ENCODE peak calls at places on chromosomes 5 and 9, in four cellular contexts. G is AG04450; N is CD4-positive, alpha-beta T cell; Q is PC-3. C is an unnamed sample.

GRCh38 chr5:133508314-133508713 is 104.0 kb downstream of the FSTL4 start:
- DNase-seq in G (no peak), Q (no peak), N (no peak), C (no peak)

GRCh38 chr5:8633706-8634105 is 764.8 kb downstream of the MTRR start:
- DNase-seq in G (no peak), N (no peak), Q (peak; percentile 15), C (no peak)

GRCh38 chr5:125813221-125813974 is 609.8 kb upstream of the GRAMD2B start:
- DNase-seq in Q (no peak), N (no peak), G (no peak), C (no peak)

GRCh38 chr9:19488721-19489120 is 79.9 kb downstream of the ACER2 start:
- DNase-seq in G (no peak), N (no peak), Q (no peak), C (no peak)

GRCh38 chr5:100803391-100803790 is 99.7 kb downstream of the ST8SIA4 start:
- DNase-seq in Q (no peak), N (no peak), G (peak; percentile 24), C (no peak)

GRCh38 chr9:85959955-85960354 is 19.0 kb downstream of the NAA35 start:
- DNase-seq in G (no peak), Q (no peak), N (no peak), C (no peak)

GRCh38 chr9:31471041-31471440 is 913.4 kb upstream of the ACO1 start:
- DNase-seq in N (no peak), G (no peak), Q (no peak), C (no peak)

GRCh38 chr5:175687231-175687701 is 29.4 kb downstream of the HRH2 start:
- DNase-seq in Q (no peak), N (no peak), G (no peak), C (no peak)

GRCh38 chr9:98342103-98342818 is 86.8 kb upstream of the TBC1D2 start:
- DNase-seq in G (no peak), Q (no peak), N (no peak), C (no peak)

GRCh38 chr9:127930298-127931091 is at the start of gene PIP5KL1:
- DNase-seq in G (no peak), Q (peak; percentile 68), N (peak; percentile 64), C (peak; percentile 88)

GRCh38 chr9:133727876-133728441 is 10.2 kb downstream of the SARDH start:
- DNase-seq in Q (no peak), G (no peak), N (no peak), C (no peak)

GRCh38 chr5:41748631-41749030 is 121.6 kb downstream of the OXCT1 start:
- DNase-seq in N (no peak), Q (peak; percentile 24), G (no peak), C (no peak)

GRCh38 chr5:81164936-81165335 is 68.2 kb upstream of the CKMT2 start:
- DNase-seq in Q (no peak), G (no peak), N (no peak), C (no peak)

GRCh38 chr5:128111818-128112448 is 28.4 kb downstream of the SLC12A2 start:
- DNase-seq in N (no peak), Q (peak; percentile 57), G (peak; percentile 10), C (no peak)

GRCh38 chr5:154813736-154814135 is 36.7 kb downstream of the FAXDC2 start:
- DNase-seq in Q (no peak), G (no peak), N (peak; percentile 28), C (no peak)

GRCh38 chr5:120388016-120388781 is 75.9 kb upstream of the PRR16 start:
- DNase-seq in Q (peak; percentile 77), G (peak; percentile 77), N (no peak), C (no peak)

GRCh38 chr5:164097747-164098146 is 592.3 kb downstream of the MAT2B start:
- DNase-seq in G (no peak), N (no peak), Q (peak; percentile 67), C (no peak)

GRCh38 chr9:98094851-98095250 is 24.2 kb downstream of the TRIM14 start:
- DNase-seq in N (no peak), G (no peak), Q (no peak), C (no peak)

GRCh38 chr9:98944130-98945074 is 695 bp downstream of the COL15A1 start:
- DNase-seq in G (no peak), N (no peak), Q (no peak), C (peak; percentile 24)

GRCh38 chr5:39146831-39147540 is 72.4 kb downstream of the FYB1 start:
- DNase-seq in Q (no peak), N (no peak), G (no peak), C (no peak)

GRCh38 chr5:123181394-123181801 is 92.4 kb downstream of the PRDM6 start:
- DNase-seq in G (no peak), N (no peak), Q (no peak), C (no peak)

GRCh38 chr9:13295556-13295955 is 16.1 kb upstream of the MPDZ start:
- DNase-seq in G (no peak), Q (no peak), N (no peak), C (no peak)

GRCh38 chr9:114810614-114811013 is 4.8 kb upstream of the TNFSF15 start:
- DNase-seq in G (no peak), Q (no peak), N (no peak), C (no peak)

GRCh38 chr9:136942112-136942880 is 2.2 kb downstream of the FBXW5 start:
- DNase-seq in Q (no peak), G (no peak), N (no peak), C (no peak)

GRCh38 chr5:17105744-17106450 is 111.5 kb upstream of the BASP1 start:
- DNase-seq in N (no peak), G (peak; percentile 46), Q (peak; percentile 46), C (no peak)

GRCh38 chr5:111530298-111530740 is 18.0 kb upstream of the STARD4 start:
- DNase-seq in G (no peak), N (peak; percentile 78), Q (peak; percentile 22), C (peak; percentile 14)

GRCh38 chr9:120856700-120857099 is 14.0 kb upstream of the PSMD5 start:
- DNase-seq in N (no peak), G (no peak), Q (no peak), C (no peak)

GRCh38 chr5:103942587-103943186 is 380.1 kb upstream of the NUDT12 start:
- DNase-seq in G (no peak), Q (peak; percentile 51), N (no peak), C (no peak)
- TF ChIP-seq CTCF in G (no peak), Q (peak; percentile 74), N (no peak), C (no peak)

DNA sequence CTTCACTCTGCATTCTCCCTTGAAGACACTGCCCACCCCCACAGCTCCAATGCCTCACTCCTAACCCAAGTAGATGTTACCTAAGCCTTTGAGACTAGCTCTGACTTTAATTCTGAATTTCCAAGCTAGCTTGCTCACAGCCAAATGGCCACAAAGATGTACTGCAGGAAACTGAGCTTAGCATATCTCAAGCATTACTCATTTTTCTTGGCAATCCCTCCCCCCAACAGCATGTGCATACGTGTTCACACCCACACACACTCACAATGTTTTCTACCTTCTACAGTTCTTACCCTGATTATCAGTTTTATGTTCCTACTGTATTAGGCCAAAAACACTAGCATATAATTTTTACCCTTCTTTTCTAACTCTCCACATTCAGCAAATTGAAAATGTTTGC is 13.7 kb upstream of the GRIA1 start:
- DNase-seq in Q (peak; percentile 55), G (peak; percentile 49), N (no peak), C (no peak)
- TF ChIP-seq CTCF in Q (no peak), G (peak; percentile 32), N (no peak), C (peak; percentile 17)

DNA sequence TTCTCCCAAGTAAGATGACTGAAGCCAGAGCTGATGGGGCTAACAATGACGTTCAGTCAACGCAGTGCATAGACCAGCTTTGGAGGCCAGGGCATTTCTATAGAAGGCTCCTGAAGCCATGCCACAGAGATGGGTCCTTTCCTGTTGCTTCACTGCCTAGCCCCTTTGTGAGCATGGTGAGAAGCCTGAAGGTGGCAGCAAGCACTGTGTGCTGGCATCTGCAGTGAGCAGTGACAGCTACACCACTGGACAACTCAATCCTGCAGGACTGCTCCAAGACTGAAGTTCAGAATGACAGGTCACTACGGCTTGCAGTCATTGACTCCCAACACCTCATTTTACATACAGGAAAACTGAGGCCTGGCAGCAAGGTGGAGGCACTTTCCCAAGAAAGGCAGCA is 229.0 kb downstream of the TSSK1B start:
- DNase-seq in G (no peak), Q (peak; percentile 29), N (no peak), C (no peak)
- TF ChIP-seq CTCF in G (no peak), Q (peak; percentile 45), N (no peak), C (no peak)

GRCh38 chr9:108423493-108423892 is 432.3 kb downstream of the ACTL7B start:
- DNase-seq in N (no peak), Q (no peak), G (no peak), C (no peak)
- TF ChIP-seq CTCF in N (no peak), Q (no peak), G (no peak), C (no peak)

GRCh38 chr5:147391781-147392180 is 118.1 kb downstream of the DPYSL3 start:
- DNase-seq in N (no peak), G (peak; percentile 27), Q (peak; percentile 77), C (peak; percentile 55)

GRCh38 chr5:147390654-147391053 is 119.2 kb downstream of the DPYSL3 start:
- DNase-seq in G (no peak), N (no peak), Q (no peak), C (no peak)

GRCh38 chr5:147396070-147396469 is 113.8 kb downstream of the DPYSL3 start:
- DNase-seq in Q (no peak), G (no peak), N (no peak), C (no peak)

GRCh38 chr5:147394273-147394672 is 115.6 kb downstream of the DPYSL3 start:
- DNase-seq in Q (no peak), N (no peak), G (no peak), C (no peak)

DNA sequence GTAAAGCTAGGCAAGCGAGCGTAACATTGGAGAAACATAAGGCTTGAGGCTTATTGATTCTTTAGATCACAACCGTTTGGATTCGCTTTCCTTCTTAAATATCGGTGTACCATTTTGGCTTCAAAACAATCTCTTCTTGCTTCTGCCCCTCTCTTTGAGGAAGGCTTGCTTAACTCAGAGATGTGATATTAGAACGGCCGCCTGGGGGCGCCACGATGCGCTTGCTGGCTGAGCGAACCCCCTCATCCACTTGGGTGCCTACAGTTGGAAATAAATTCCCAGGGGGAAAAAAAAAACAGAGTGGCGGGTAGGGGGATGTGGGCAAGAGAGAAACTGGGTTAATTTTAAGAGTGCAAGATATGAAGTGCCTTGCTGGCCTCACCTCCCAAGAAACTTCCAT is 116.0 kb downstream of the DPYSL3 start:
- DNase-seq in G (no peak), Q (no peak), N (no peak), C (peak; percentile 37)
- TF ChIP-seq CTCF in G (peak; percentile 22), Q (peak; percentile 31), N (no peak), C (peak; percentile 58)

GRCh38 chr5:157148734-157149615 is 6.3 kb upstream of the MED7 start:
- DNase-seq in G (no peak), Q (peak; percentile 95), N (peak; percentile 76), C (peak; percentile 78)
- TF ChIP-seq CTCF in G (peak; percentile 95), Q (peak; percentile 99), N (peak; percentile 82), C (peak; percentile 94)